ENCODE peak calls at places on chromosomes 11 and 22, in nine cellular contexts. D, K, F, Z, Q, J, P, O and X are unnamed samples.

GRCh38 chr22:30541979-30542810 is 4.3 kb downstream of the SEC14L6 start:
- DNase-seq in D (no peak), K (no peak), F (peak), Z (no peak), Q (no peak), J (no peak), P (no peak), O (no peak), X (no peak)

GRCh38 chr22:49258107-49259010 is 569.3 kb downstream of the BRD1 start:
- DNase-seq in D (no peak), K (no peak), F (no peak), Z (no peak), Q (no peak), J (no peak), P (peak), O (no peak), X (no peak)

GRCh38 chr11:120219935-120220746 is 9.3 kb downstream of the OAF start:
- DNase-seq in D (no peak), K (no peak), F (no peak), Z (no peak), Q (no peak), J (no peak), P (no peak), O (no peak), X (no peak)

GRCh38 chr11:2741377-2742131 is 41.8 kb upstream of the KCNQ1OT1 start:
- DNase-seq in D (peak), K (peak), F (no peak), Z (no peak), Q (no peak), J (no peak), P (no peak), O (no peak), X (peak)

GRCh38 chr22:39318507-39319283 is 728 bp downstream of the RPL3 start:
- DNase-seq in D (no peak), K (no peak), F (no peak), Z (no peak), Q (no peak), J (peak), P (no peak), O (peak), X (no peak)

GRCh38 chr22:17412232-17412631 is 43.0 kb downstream of the CECR2 start:
- DNase-seq in D (no peak), K (no peak), F (no peak), Z (no peak), Q (no peak), J (no peak), P (peak), O (peak), X (no peak)

GRCh38 chr11:70203749-70204465 is 811 bp downstream of the FADD start:
- DNase-seq in D (peak), K (peak), F (peak), Z (no peak), Q (no peak), J (peak), P (no peak), O (peak), X (peak)

GRCh38 chr11:86815726-86816125 is 15.4 kb downstream of the PRSS23 start:
- DNase-seq in D (no peak), K (no peak), F (no peak), Z (no peak), Q (no peak), J (no peak), P (no peak), O (no peak), X (no peak)

GRCh38 chr11:65851083-65851579 is 6.8 kb downstream of the CFL1 start:
- DNase-seq in D (no peak), K (no peak), F (no peak), Z (no peak), Q (no peak), J (no peak), P (no peak), O (no peak), X (no peak)

GRCh38 chr11:70420496-70420895 is 22.2 kb downstream of the CTTN start:
- DNase-seq in D (no peak), K (no peak), F (no peak), Z (no peak), Q (no peak), J (no peak), P (no peak), O (no peak), X (no peak)

GRCh38 chr11:60844870-60845221 is 2.9 kb downstream of the CCDC86 start:
- DNase-seq in D (no peak), K (no peak), F (no peak), Z (no peak), Q (no peak), J (no peak), P (no peak), O (no peak), X (no peak)

GRCh38 chr11:31812392-31813241 is 1.5 kb upstream of the PAX6 start:
- DNase-seq in D (no peak), K (no peak), F (no peak), Z (no peak), Q (no peak), J (no peak), P (no peak), O (no peak), X (no peak)

GRCh38 chr22:20422965-20423635 is 14.5 kb downstream of the SCARF2 start:
- DNase-seq in D (no peak), K (peak), F (peak), Z (peak), Q (peak), J (no peak), P (no peak), O (no peak), X (peak)

GRCh38 chr22:50274311-50274710 is 4.1 kb upstream of the MAPK11 start:
- DNase-seq in D (no peak), K (peak), F (peak), Z (peak), Q (no peak), J (peak), P (peak), O (no peak), X (peak)

GRCh38 chr11:67581469-67581868 is 2.1 kb upstream of the GSTP1 start:
- DNase-seq in D (no peak), K (no peak), F (no peak), Z (no peak), Q (no peak), J (no peak), P (no peak), O (no peak), X (no peak)

GRCh38 chr11:62664405-62665074 is 470 bp downstream of the C11orf98 start:
- DNase-seq in D (peak), K (no peak), F (peak), Z (no peak), Q (no peak), J (peak), P (no peak), O (peak), X (no peak)

GRCh38 chr11:19435306-19435989 is 194.7 kb upstream of the E2F8 start:
- DNase-seq in D (no peak), K (no peak), F (no peak), Z (no peak), Q (no peak), J (no peak), P (no peak), O (no peak), X (no peak)

GRCh38 chr22:20566420-20567260 is 59.2 kb downstream of the MED15 start:
- DNase-seq in D (no peak), K (peak), F (peak), Z (no peak), Q (no peak), J (peak), P (no peak), O (no peak), X (peak)

GRCh38 chr11:10233581-10233980 is 60.4 kb downstream of the SBF2 start:
- DNase-seq in D (peak), K (no peak), F (peak), Z (no peak), Q (no peak), J (no peak), P (no peak), O (no peak), X (no peak)

GRCh38 chr11:127619946-127620345 is 619.4 kb upstream of the KIRREL3 start:
- DNase-seq in D (no peak), K (no peak), F (no peak), Z (no peak), Q (no peak), J (no peak), P (no peak), O (no peak), X (no peak)

GRCh38 chr22:28410050-28410816 is 269.4 kb downstream of the TTC28 start:
- DNase-seq in D (peak), K (no peak), F (peak), Z (no peak), Q (no peak), J (no peak), P (no peak), O (no peak), X (no peak)

GRCh38 chr22:46761539-46762237 is 762 bp upstream of the TBC1D22A start:
- DNase-seq in D (no peak), K (no peak), F (no peak), Z (no peak), Q (no peak), J (no peak), P (no peak), O (no peak), X (no peak)

GRCh38 chr22:42431401-42432019 is 693 bp downstream of the NFAM1 start:
- DNase-seq in D (no peak), K (no peak), F (no peak), Z (no peak), Q (no peak), J (no peak), P (no peak), O (peak), X (no peak)

GRCh38 chr22:44147821-44148574 is 32.7 kb upstream of the PARVG start:
- DNase-seq in D (no peak), K (no peak), F (peak), Z (no peak), Q (no peak), J (no peak), P (peak), O (no peak), X (no peak)

GRCh38 chr11:48150213-48150612 is 66.4 kb upstream of the OR4B1 start:
- DNase-seq in D (no peak), K (no peak), F (no peak), Z (no peak), Q (no peak), J (no peak), P (no peak), O (no peak), X (no peak)

GRCh38 chr11:11584446-11584810 is 37.4 kb downstream of the GALNT18 start:
- DNase-seq in D (peak), K (no peak), F (peak), Z (no peak), Q (no peak), J (no peak), P (no peak), O (no peak), X (no peak)

GRCh38 chr11:130181295-130182272 is 22.0 kb downstream of the ST14 start:
- DNase-seq in D (peak), K (no peak), F (peak), Z (no peak), Q (no peak), J (no peak), P (no peak), O (peak), X (no peak)